ENCODE peak calls at places on chromosomes 12 and 14, in five cellular contexts. E is sigmoid colon, C is K562, U is GM12878, X is HepG2. I is an unnamed sample.

GRCh38 chr14:100536141-100536540 is 51.1 kb downstream of the BEGAIN start:
- DNase-seq in U (no peak), C (no peak), X (no peak), E (peak), I (no peak)

GRCh38 chr12:68317047-68317667 is 15.0 kb downstream of the MDM1 start:
- DNase-seq in X (peak), C (peak), U (no peak), E (no peak), I (no peak)

GRCh38 chr14:63295991-63296630 is 22.6 kb downstream of the GPHB5 start:
- DNase-seq in E (no peak), X (no peak), C (no peak), U (no peak), I (no peak)

GRCh38 chr12:40325349-40325960 is 100.7 kb downstream of the LRRK2 start:
- DNase-seq in X (peak), E (no peak), U (no peak), C (peak), I (no peak)

GRCh38 chr12:8702159-8702558 is 4.4 kb downstream of the RIMKLB start:
- DNase-seq in C (no peak), E (no peak), X (no peak), U (no peak), I (no peak)

GRCh38 chr12:27233814-27234213 is 10.3 kb upstream of the STK38L start:
- DNase-seq in X (peak), E (no peak), C (peak), U (no peak), I (no peak)

GRCh38 chr12:93707836-93708235 is 30.7 kb downstream of the CRADD start:
- DNase-seq in X (peak), C (no peak), U (no peak), E (no peak), I (no peak)

GRCh38 chr14:84006643-84007137 is 1523.3 kb upstream of the FLRT2 start:
- DNase-seq in U (no peak), X (no peak), E (no peak), C (no peak), I (no peak)

GRCh38 chr14:81625343-81625742 is 91.7 kb upstream of the SEL1L start:
- DNase-seq in X (peak), U (no peak), E (no peak), C (no peak), I (no peak)

GRCh38 chr14:69755299-69755698 is 11.6 kb upstream of the SRSF5 start:
- DNase-seq in X (no peak), U (no peak), E (no peak), C (no peak), I (no peak)

GRCh38 chr14:88831285-88831684 is 6.8 kb downstream of the TTC8 start:
- DNase-seq in U (no peak), X (no peak), E (no peak), C (no peak), I (peak)

GRCh38 chr14:100524233-100524932 is 62.8 kb downstream of the BEGAIN start:
- DNase-seq in E (peak), X (no peak), U (no peak), C (no peak), I (no peak)

GRCh38 chr12:139585-139984 is 73.0 kb downstream of the IQSEC3 start:
- DNase-seq in E (no peak), X (no peak), U (no peak), C (no peak), I (no peak)

GRCh38 chr12:48061943-48062719 is 43.7 kb downstream of the SENP1 start:
- DNase-seq in E (no peak), C (no peak), X (no peak), U (no peak), I (no peak)

GRCh38 chr14:95935228-95935822 is 58.7 kb downstream of the TUNAR start:
- DNase-seq in E (no peak), X (peak), C (peak), U (no peak), I (no peak)

GRCh38 chr12:113918306-113918705 is 47.8 kb downstream of the RBM19 start:
- DNase-seq in C (no peak), X (no peak), U (no peak), E (no peak), I (no peak)

GRCh38 chr12:93569656-93570551 is 2.6 kb upstream of the SOCS2 start:
- DNase-seq in C (peak), X (peak), E (peak), U (no peak), I (peak)

GRCh38 chr14:101464310-101464983 is 96.8 kb upstream of the DIO3 start:
- DNase-seq in X (no peak), C (no peak), E (no peak), U (no peak), I (no peak)

GRCh38 chr12:20455001-20455706 is 86.8 kb downstream of the PDE3A start:
- DNase-seq in U (no peak), C (no peak), X (no peak), E (no peak), I (no peak)

GRCh38 chr14:29426083-29426482 is 501.6 kb downstream of the PRKD1 start:
- DNase-seq in E (no peak), X (no peak), U (no peak), C (no peak), I (no peak)

GRCh38 chr14:94181835-94182234 is 7.7 kb downstream of the PPP4R4 start:
- DNase-seq in E (no peak), C (no peak), U (no peak), X (no peak), I (no peak)

GRCh38 chr14:73526036-73526984 is 10.6 kb upstream of the ACOT1 start:
- DNase-seq in U (no peak), C (peak), X (peak), E (peak), I (no peak)

GRCh38 chr12:121334513-121335343 is 17.5 kb downstream of the ANAPC5 start:
- DNase-seq in U (peak), X (peak), E (no peak), C (peak), I (peak)

GRCh38 chr12:110699591-110700445 is 10.9 kb upstream of the HVCN1 start:
- DNase-seq in U (no peak), E (peak), X (peak), C (peak), I (no peak)

GRCh38 chr12:62832027-62832426 is 102.9 kb downstream of the PPM1H start:
- DNase-seq in X (no peak), C (no peak), U (no peak), E (no peak), I (no peak)

GRCh38 chr12:42735869-42736361 is 146.4 kb upstream of the PRICKLE1 start:
- DNase-seq in E (no peak), X (no peak), U (no peak), C (no peak), I (peak)

GRCh38 chr14:43765474-43765873 is 741.6 kb downstream of the FSCB start:
- DNase-seq in X (no peak), U (no peak), E (no peak), C (no peak), I (no peak)

GRCh38 chr14:85310491-85311272 is 219.3 kb upstream of the FLRT2 start:
- DNase-seq in U (no peak), E (no peak), X (no peak), C (no peak), I (no peak)

GRCh38 chr12:81610955-81611889 is 147.9 kb downstream of the PPFIA2 start:
- DNase-seq in C (no peak), U (no peak), X (peak), E (no peak), I (no peak)

GRCh38 chr12:25752910-25753309 is 199.8 kb upstream of the LMNTD1 start:
- DNase-seq in E (no peak), C (no peak), X (no peak), U (no peak), I (no peak)

GRCh38 chr14:92903359-92903758 is 19.6 kb upstream of the CHGA start:
- DNase-seq in X (no peak), C (no peak), E (no peak), U (no peak), I (no peak)

GRCh38 chr12:1373887-1374286 is 220.5 kb downstream of the FBXL14 start:
- DNase-seq in U (no peak), C (no peak), E (no peak), X (no peak), I (no peak)

GRCh38 chr12:30437616-30438015 is 258.1 kb downstream of the IPO8 start:
- DNase-seq in U (no peak), E (no peak), X (peak), C (no peak), I (no peak)

GRCh38 chr12:107514887-107515445 is 170.6 kb upstream of the PWP1 start:
- DNase-seq in C (no peak), U (no peak), X (peak), E (no peak), I (no peak)

GRCh38 chr12:130978785-130979184 is 25.1 kb downstream of the ADGRD1 start:
- DNase-seq in E (peak), U (no peak), X (no peak), C (no peak), I (no peak)

GRCh38 chr12:79566452-79566851 is 124.3 kb downstream of the PAWR start:
- DNase-seq in X (peak), C (no peak), U (no peak), E (no peak), I (peak)

GRCh38 chr12:11543513-11544168 is 105.8 kb upstream of the ETV6 start:
- DNase-seq in U (no peak), C (no peak), E (no peak), X (no peak), I (no peak)

GRCh38 chr14:57833304-57833703 is 32.6 kb downstream of the SLC35F4 start:
- DNase-seq in X (no peak), U (no peak), E (no peak), C (no peak), I (peak)

GRCh38 chr12:26846419-26846818 is 13.4 kb upstream of the ITPR2 start:
- DNase-seq in E (no peak), U (no peak), C (no peak), X (no peak), I (no peak)

GRCh38 chr14:49687942-49688700 is at the start of gene POLE2:
- DNase-seq in E (peak), X (peak), C (peak), U (no peak), I (peak)
- TF ChIP-seq POLR2AphosphoS5 in E (peak), X (peak), C (peak), U (peak), I (peak)

GRCh38 chr12:46603776-46604456 is 221.9 kb downstream of the SLC38A4 start:
- DNase-seq in X (peak), E (no peak), U (no peak), C (no peak), I (no peak)

GRCh38 chr12:46604684-46605083 is 221.1 kb downstream of the SLC38A4 start:
- DNase-seq in U (no peak), X (no peak), E (no peak), C (no peak), I (no peak)

GRCh38 chr12:46602474-46602873 is 223.3 kb downstream of the SLC38A4 start:
- DNase-seq in X (no peak), U (no peak), E (no peak), C (no peak), I (no peak)
- TF ChIP-seq POLR2AphosphoS5 in X (no peak), U (no peak), E (no peak), C (no peak), I (no peak)

GRCh38 chr14:35878272-35879140 is 52.4 kb downstream of the BRMS1L start:
- DNase-seq in C (no peak), E (no peak), X (no peak), U (no peak), I (no peak)
- TF ChIP-seq POLR2AphosphoS5 in C (no peak), E (no peak), X (no peak), U (no peak), I (no peak)

GRCh38 chr12:38961683-38962082 is 56.3 kb upstream of the CPNE8 start:
- DNase-seq in C (no peak), X (no peak), U (no peak), E (no peak), I (no peak)
- TF ChIP-seq POLR2AphosphoS5 in C (no peak), X (no peak), U (no peak), E (no peak), I (no peak)

GRCh38 chr12:49091836-49092085 is 2.8 kb downstream of the DHH start:
- DNase-seq in C (no peak), X (no peak), E (no peak), U (no peak), I (no peak)

GRCh38 chr12:49088190-49088931 is 6.2 kb downstream of the DHH start:
- DNase-seq in C (peak), E (peak), X (peak), U (peak), I (peak)

GRCh38 chr12:49091056-49091835 is 3.4 kb downstream of the DHH start:
- DNase-seq in C (no peak), E (no peak), U (no peak), X (no peak), I (no peak)

GRCh38 chr12:49088932-49089330 is 5.7 kb downstream of the DHH start:
- DNase-seq in C (no peak), U (no peak), X (no peak), E (no peak), I (no peak)

GRCh38 chr12:49089831-49090773 is 4.5 kb downstream of the DHH start:
- DNase-seq in E (no peak), U (no peak), X (no peak), C (peak), I (no peak)
- TF ChIP-seq POLR2AphosphoS5 in E (no peak), U (no peak), X (no peak), C (peak), I (no peak)

DNA sequence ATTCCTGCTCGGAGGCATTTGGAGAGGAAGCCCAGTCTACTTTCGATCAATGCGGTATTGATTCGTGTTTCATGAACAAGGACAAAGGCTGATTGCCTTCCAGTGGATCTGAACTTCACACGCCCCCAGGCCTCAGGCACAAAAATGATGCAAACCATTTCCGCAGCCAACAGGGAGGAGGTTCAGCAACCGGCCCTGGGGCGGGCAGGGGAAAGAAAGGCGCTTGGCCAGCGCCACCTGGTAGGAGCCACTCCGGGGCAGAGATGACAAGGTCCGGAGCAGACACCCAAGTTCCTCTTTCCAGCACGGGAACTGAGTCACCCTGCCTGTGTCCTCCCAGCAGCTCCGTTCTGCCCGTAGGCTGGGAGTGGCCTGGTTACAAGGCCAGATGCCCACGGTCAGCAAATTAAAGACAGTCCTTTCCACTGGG is 136.4 kb downstream of the SCARB1 start:
- DNase-seq in U (no peak), E (peak), X (peak), C (peak), I (peak)
- TF ChIP-seq POLR2AphosphoS5 in U (no peak), E (peak), X (no peak), C (no peak), I (peak)

DNA sequence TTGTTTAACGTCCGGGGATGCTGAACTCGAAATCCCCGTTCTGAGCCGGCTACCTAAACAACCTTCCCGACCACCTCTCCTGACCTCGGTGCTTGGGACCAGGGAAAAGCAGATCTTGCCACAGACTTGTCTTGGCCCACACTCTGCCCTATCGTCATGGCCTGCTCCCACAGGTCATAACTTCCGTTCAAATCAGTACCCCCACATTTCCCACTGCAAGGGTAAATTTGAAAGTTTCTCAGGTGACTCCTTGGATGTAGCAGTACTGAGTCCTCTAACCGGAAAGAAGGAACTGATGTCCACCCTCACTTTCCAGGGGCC is 612 bp upstream of the RBM23 start:
- DNase-seq in U (no peak), C (no peak), E (no peak), X (no peak), I (no peak)
- TF ChIP-seq POLR2AphosphoS5 in U (no peak), C (no peak), E (no peak), X (peak), I (no peak)

GRCh38 chr12:52010152-52010622 is 3.4 kb downstream of the TAMALIN start:
- DNase-seq in X (peak), C (peak), E (peak), U (no peak), I (no peak)
- TF ChIP-seq POLR2AphosphoS5 in X (peak), C (no peak), E (no peak), U (no peak), I (peak)

DNA sequence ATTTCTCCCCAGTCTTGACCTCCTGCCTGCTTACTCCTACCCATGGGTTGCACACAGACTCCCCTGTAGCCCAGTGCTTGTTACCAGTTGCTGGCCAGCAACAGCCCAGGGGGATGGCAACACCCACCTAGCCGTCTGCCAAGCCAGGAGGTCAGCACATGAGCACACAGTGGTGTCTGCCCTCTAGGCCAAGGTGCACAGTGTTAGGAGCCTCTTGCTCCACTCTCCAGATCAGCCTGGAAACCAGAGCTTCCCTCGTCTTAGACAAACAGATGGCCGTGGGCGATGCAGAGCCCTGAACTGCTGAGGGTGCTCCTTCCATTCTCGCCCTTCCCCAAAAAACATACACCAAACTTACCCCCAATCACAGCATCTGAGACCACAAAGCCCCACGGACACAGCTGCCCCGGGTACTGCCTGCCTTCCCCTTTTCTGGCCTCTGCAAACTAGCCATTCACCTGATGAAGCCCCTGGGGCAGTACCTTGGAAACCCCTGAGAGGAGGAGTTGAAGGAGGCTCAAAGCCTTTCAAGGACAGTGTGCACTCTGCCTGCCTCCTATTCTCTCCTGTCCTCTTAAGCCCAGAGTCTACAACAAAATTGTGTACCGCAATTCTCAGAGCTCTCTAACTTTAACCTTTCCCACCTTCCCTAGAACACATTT is 1.0 kb upstream of the GPD1 start:
- DNase-seq in E (no peak), C (no peak), U (no peak), X (no peak), I (no peak)
- TF ChIP-seq POLR2AphosphoS5 in E (no peak), C (no peak), U (no peak), X (no peak), I (no peak)

I was measured in prostate gland.